ENCODE peak calls at places on chromosomes 2 and 18, in four cellular contexts. Q is T-helper 17 cell, T is OCI-LY7, X is fibroblast of the conjunctiva. A is an unnamed sample.

GRCh38 chr2:122239440-122239839 is 484.0 kb downstream of the TSN start:
- DNase-seq in Q (no peak), T (no peak), X (no peak), A (no peak)

GRCh38 chr18:75289762-75290161 is 79.2 kb downstream of the TSHZ1 start:
- DNase-seq in Q (no peak), T (no peak), X (no peak), A (no peak)

GRCh38 chr2:109030870-109031480 is 42.0 kb upstream of the EDAR start:
- DNase-seq in Q (no peak), T (no peak), X (no peak), A (no peak)

GRCh38 chr18:34976899-34977786 is 64.1 kb upstream of the MAPRE2 start:
- DNase-seq in Q (peak; percentile 57), T (peak; percentile 72), X (no peak), A (peak; percentile 82)

GRCh38 chr2:207767461-207768167 is 2.1 kb downstream of the FZD5 start:
- DNase-seq in Q (no peak), T (no peak), X (no peak), A (no peak)

GRCh38 chr2:7777668-7778067 is 860.5 kb downstream of the RNF144A start:
- DNase-seq in Q (no peak), T (no peak), X (no peak), A (no peak)

GRCh38 chr2:37656512-37657423 is 14.7 kb downstream of the CDC42EP3 start:
- DNase-seq in Q (no peak), T (peak; percentile 57), X (no peak), A (no peak)

GRCh38 chr2:120108049-120108448 is 95.2 kb downstream of the EPB41L5 start:
- DNase-seq in Q (no peak), T (no peak), X (peak; percentile 55), A (no peak)

GRCh38 chr18:31513189-31513907 is 15.4 kb downstream of the DSG2 start:
- DNase-seq in Q (no peak), T (no peak), X (no peak), A (no peak)

GRCh38 chr2:43455735-43456642 is 139.8 kb downstream of the THADA start:
- DNase-seq in Q (no peak), T (no peak), X (peak; percentile 49), A (no peak)

GRCh38 chr2:200702646-200703118 is 109.0 kb upstream of the BZW1 start:
- DNase-seq in Q (peak; percentile 11), T (peak; percentile 37), X (no peak), A (no peak)

GRCh38 chr18:75548353-75548752 is 120.8 kb upstream of the SMIM21 start:
- DNase-seq in Q (no peak), T (no peak), X (no peak), A (no peak)

GRCh38 chr2:10647451-10647850 is 42.3 kb downstream of the NOL10 start:
- DNase-seq in Q (no peak), T (no peak), X (no peak), A (no peak)

GRCh38 chr2:169613876-169614275 is 29.7 kb downstream of the PPIG start:
- DNase-seq in Q (no peak), T (no peak), X (no peak), A (no peak)

GRCh38 chr2:219836647-219837177 is 209.3 kb downstream of the SLC4A3 start:
- DNase-seq in Q (no peak), T (peak; percentile 14), X (peak; percentile 8), A (no peak)

GRCh38 chr2:98514879-98515570 is 70.4 kb downstream of the INPP4A start:
- DNase-seq in Q (no peak), T (no peak), X (no peak), A (no peak)

GRCh38 chr2:160227252-160227651 is 27.2 kb upstream of the ITGB6 start:
- DNase-seq in Q (no peak), T (no peak), X (no peak), A (no peak)

GRCh38 chr2:187877391-187877790 is 323.2 kb upstream of the TFPI start:
- DNase-seq in Q (no peak), T (no peak), X (no peak), A (no peak)

GRCh38 chr2:221590861-221591260 is 18.8 kb upstream of the EPHA4 start:
- DNase-seq in Q (no peak), T (no peak), X (no peak), A (no peak)

GRCh38 chr2:121241466-121241865 is 43.5 kb downstream of the TFCP2L1 start:
- DNase-seq in Q (no peak), T (no peak), X (no peak), A (no peak)

GRCh38 chr2:46601328-46601963 is 122.1 kb downstream of the TMEM247 start:
- DNase-seq in Q (no peak), T (peak; percentile 41), X (no peak), A (no peak)

GRCh38 chr18:78901923-78902794 is 77.5 kb upstream of the SALL3 start:
- DNase-seq in Q (no peak), T (no peak), X (no peak), A (no peak)

GRCh38 chr2:233346374-233346773 is 7.9 kb upstream of the DGKD start:
- DNase-seq in Q (no peak), T (no peak), X (no peak), A (no peak)

GRCh38 chr2:21770787-21771186 is 647.0 kb downstream of the TDRD15 start:
- DNase-seq in Q (no peak), T (no peak), X (no peak), A (no peak)

GRCh38 chr2:212737773-212738172 is 199.2 kb upstream of the ERBB4 start:
- DNase-seq in Q (no peak), T (no peak), X (no peak), A (no peak)

GRCh38 chr18:63882333-63883141 is 5.0 kb upstream of the SERPINB2 start:
- DNase-seq in Q (no peak), T (no peak), X (peak; percentile 66), A (no peak)

GRCh38 chr18:659597-659996 is 2.1 kb downstream of the TYMS start:
- DNase-seq in Q (no peak), T (no peak), X (no peak), A (no peak)

GRCh38 chr2:191318037-191318728 is 73.0 kb downstream of the MYO1B start:
- DNase-seq in Q (no peak), T (no peak), X (peak; percentile 62), A (no peak)

GRCh38 chr2:207338610-207339009 is 172.9 kb upstream of the KLF7 start:
- DNase-seq in Q (no peak), T (no peak), X (no peak), A (no peak)

GRCh38 chr18:32158108-32158624 is 31.7 kb upstream of the MEP1B start:
- DNase-seq in Q (peak; percentile 38), T (peak; percentile 67), X (peak; percentile 82), A (no peak)

GRCh38 chr2:75173746-75174145 is 25.6 kb downstream of the TACR1 start:
- DNase-seq in Q (no peak), T (no peak), X (no peak), A (no peak)

GRCh38 chr18:73151086-73151485 is 283.3 kb upstream of the NETO1 start:
- DNase-seq in Q (no peak), T (no peak), X (no peak), A (no peak)

A was measured in hypothalamus.